ENCODE peak calls at places on chromosomes 16 and 17, in eight cellular contexts. P, N, G, Z, J, L, O and Q are unnamed samples. For H3K36me3, the result is how much of the 10 kb centered on the place peaks cover.

GRCh38 chr16:73231969-73232554 is 184.1 kb upstream of the ZFHX3 start:
- DNase-seq in P (no peak), N (no peak), G (no peak), Z (no peak), J (no peak), L (no peak), O (no peak), Q (no peak)

GRCh38 chr17:79654350-79654959 is 43.6 kb upstream of the RBFOX3 start:
- DNase-seq in P (no peak), N (no peak), G (no peak), Z (no peak), J (no peak), L (no peak), O (no peak), Q (no peak)

GRCh38 chr17:79793924-79794304 is 3.0 kb downstream of the CBX8 start:
- DNase-seq in P (no peak), N (no peak), G (no peak), Z (no peak), J (peak), L (no peak), O (no peak), Q (no peak)

GRCh38 chr17:81871387-81872120 is 417 bp upstream of the ARHGDIA start:
- DNase-seq in P (peak), N (peak), G (no peak), Z (peak), J (peak), L (peak), O (peak), Q (peak)

GRCh38 chr16:14042706-14043105 is 28.4 kb upstream of the MRTFB start:
- DNase-seq in P (no peak), N (no peak), G (no peak), Z (no peak), J (no peak), L (no peak), O (no peak), Q (no peak)

GRCh38 chr16:9047689-9048301 is 43.6 kb upstream of the HAPSTR1 start:
- DNase-seq in P (peak), N (peak), G (peak), Z (peak), J (peak), L (peak), O (peak), Q (peak)

GRCh38 chr17:77356109-77356689 is 215.4 kb downstream of the SEC14L1 start:
- DNase-seq in P (peak), N (no peak), G (no peak), Z (no peak), J (no peak), L (peak), O (no peak), Q (no peak)

GRCh38 chr17:18004345-18004744 is 31.7 kb downstream of the DRC3 start:
- DNase-seq in P (peak), N (no peak), G (no peak), Z (no peak), J (no peak), L (no peak), O (no peak), Q (no peak)

GRCh38 chr16:52521570-52521969 is 25.4 kb downstream of the TOX3 start:
- DNase-seq in P (no peak), N (no peak), G (no peak), Z (no peak), J (no peak), L (no peak), O (no peak), Q (no peak)

GRCh38 chr16:20851601-20852000 is 45.3 kb downstream of the REXO5 start:
- DNase-seq in P (peak), N (peak), G (no peak), Z (peak), J (peak), L (peak), O (peak), Q (peak)

GRCh38 chr16:78816499-78817441 is 717.3 kb downstream of the WWOX start:
- DNase-seq in P (no peak), N (no peak), G (no peak), Z (no peak), J (no peak), L (no peak), O (no peak), Q (no peak)

GRCh38 chr16:67146523-67147357 is 4.1 kb downstream of the B3GNT9 start:
- DNase-seq in P (no peak), N (no peak), G (no peak), Z (no peak), J (no peak), L (no peak), O (no peak), Q (no peak)

GRCh38 chr17:17109896-17110295 is 67.6 kb downstream of the MPRIP start:
- DNase-seq in P (no peak), N (peak), G (no peak), Z (no peak), J (no peak), L (no peak), O (peak), Q (no peak)

GRCh38 chr16:20944861-20945390 is 44.4 kb downstream of the LYRM1 start:
- DNase-seq in P (peak), N (no peak), G (no peak), Z (no peak), J (no peak), L (peak), O (no peak), Q (no peak)

GRCh38 chr17:31832748-31833147 is 26.3 kb downstream of the COPRS start:
- DNase-seq in P (no peak), N (no peak), G (no peak), Z (no peak), J (no peak), L (no peak), O (no peak), Q (no peak)

GRCh38 chr17:78179372-78179771 is 7.5 kb downstream of the TK1 start:
- DNase-seq in P (peak), N (no peak), G (no peak), Z (peak), J (no peak), L (peak), O (peak), Q (no peak)

GRCh38 chr16:46496701-46497100 is 124.5 kb downstream of the SHCBP1 start:
- DNase-seq in P (no peak), N (no peak), G (no peak), Z (no peak), J (no peak), L (no peak), O (no peak), Q (no peak)

GRCh38 chr17:41907185-41907556 is 11.6 kb downstream of the ACLY start:
- DNase-seq in P (peak), N (no peak), G (no peak), Z (no peak), J (no peak), L (peak), O (no peak), Q (no peak)

GRCh38 chr16:80718480-80719220 is 85.7 kb downstream of the CDYL2 start:
- DNase-seq in P (peak), N (no peak), G (no peak), Z (no peak), J (peak), L (peak), O (peak), Q (peak)

DNA sequence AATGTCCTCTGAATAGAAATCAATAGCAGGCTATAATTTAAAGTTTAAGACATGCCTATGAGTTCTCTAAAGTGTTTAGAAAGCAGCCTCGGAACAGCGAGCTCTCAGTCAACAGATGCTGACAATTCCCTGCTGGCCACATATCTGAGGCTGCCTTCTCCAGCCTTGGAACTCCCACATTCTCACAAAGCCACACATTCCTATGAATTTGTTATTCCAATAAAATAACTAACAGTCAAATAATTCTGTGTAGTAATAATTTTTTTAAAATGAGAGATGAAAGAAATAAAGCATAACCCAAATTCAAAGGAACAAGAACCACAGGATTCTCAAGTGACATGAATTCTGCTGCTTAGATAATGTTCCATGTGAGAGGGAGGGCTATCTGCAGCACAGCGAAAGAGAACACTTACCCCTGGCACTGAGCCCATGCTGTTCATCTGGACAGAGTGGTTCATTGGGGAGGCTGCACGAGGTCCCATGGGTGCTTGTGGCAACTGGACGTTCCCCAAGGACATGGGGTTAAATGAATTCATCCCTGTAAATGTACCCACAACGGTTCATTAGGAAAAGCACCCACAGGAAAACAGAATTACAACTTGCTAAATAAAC is 56.9 kb upstream of the TRAP1 start:
- DNase-seq in P (no peak), N (no peak), G (no peak), Z (no peak), J (no peak), L (peak), O (no peak), Q (no peak)
- H3K36me3 ChIP-seq in P (under half), N (half or more), G (half or more), Z (half or more), J (half or more), L (under half), O (under half), Q (under half)

DNA sequence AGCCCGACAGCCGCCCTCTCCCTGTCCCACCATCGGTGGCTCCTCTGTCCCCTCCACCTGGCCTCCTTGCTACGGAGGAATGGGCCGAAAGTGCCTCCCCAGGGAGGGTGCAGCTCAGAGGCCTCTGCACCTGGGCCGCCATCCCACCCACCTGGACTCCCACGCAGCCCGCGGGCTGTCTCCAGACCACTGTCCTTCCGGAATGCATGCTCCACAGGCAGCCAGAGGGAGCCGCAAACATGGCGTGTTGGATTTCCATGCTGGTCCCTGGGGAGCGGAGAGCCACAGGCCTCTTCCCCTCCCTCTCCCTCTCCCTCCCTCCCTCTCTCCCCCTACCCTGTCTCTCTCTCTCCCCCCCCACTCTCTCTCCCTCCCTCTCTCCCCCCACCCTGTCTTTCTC is 3.0 kb downstream of the SSTR5 start:
- DNase-seq in P (no peak), N (no peak), G (no peak), Z (no peak), J (no peak), L (no peak), O (no peak), Q (no peak)
- H3K4me3 ChIP-seq in P (no peak), N (no peak), G (no peak), Z (no peak), J (no peak), L (no peak), O (no peak), Q (no peak)

DNA sequence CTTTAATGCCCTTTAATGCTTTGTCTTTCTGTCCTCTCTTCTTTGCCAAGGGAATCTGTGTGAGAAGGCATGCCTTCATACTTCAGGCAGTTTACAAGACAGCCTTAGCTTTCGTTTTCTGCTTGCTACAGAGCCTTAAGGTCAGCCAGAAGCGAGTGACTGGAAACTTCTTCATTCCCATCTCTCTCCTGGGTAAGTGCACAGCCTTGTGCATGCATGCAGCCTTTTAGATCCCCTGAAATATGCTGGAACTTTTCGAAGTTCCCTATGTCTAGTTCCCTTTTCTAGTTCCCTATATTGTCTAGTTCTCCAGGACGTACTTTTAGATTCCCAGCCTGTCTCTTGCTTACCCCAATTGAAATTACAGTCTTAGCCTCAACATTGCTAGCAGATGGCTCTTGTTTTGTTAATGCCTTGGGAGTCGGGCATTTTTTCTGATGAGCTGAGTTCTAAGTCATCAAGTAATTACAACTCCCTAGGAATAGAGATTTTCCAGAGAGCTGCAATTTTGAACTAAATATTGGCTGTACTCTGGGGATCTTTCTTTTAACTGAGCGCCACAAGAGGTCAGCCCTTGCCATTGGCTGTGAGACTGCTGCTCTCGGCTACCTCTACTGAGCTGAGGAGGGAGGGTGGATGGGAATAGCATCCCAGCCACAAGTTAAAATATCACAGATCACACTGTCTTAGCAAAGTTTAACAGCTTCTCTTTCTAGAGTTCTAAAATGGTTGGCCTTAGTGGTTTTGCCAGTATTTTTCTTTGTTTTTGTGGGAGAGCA is 22.7 kb upstream of the PPM1D start:
- DNase-seq in P (peak), N (no peak), G (no peak), Z (no peak), J (no peak), L (peak), O (no peak), Q (no peak)
- TF ChIP-seq CTCF in P (peak), N (peak), G (peak), Z (peak), J (peak), L (no peak), O (no peak), Q (no peak)

GRCh38 chr17:44409309-44410028 is 20.0 kb upstream of the ITGA2B start:
- DNase-seq in P (peak), N (no peak), G (no peak), Z (no peak), J (no peak), L (no peak), O (no peak), Q (no peak)

GRCh38 chr17:44416558-44417289 is 27.3 kb upstream of the ITGA2B start:
- DNase-seq in P (no peak), N (no peak), G (no peak), Z (no peak), J (no peak), L (no peak), O (no peak), Q (no peak)

GRCh38 chr17:44417553-44417952 is 28.1 kb upstream of the ITGA2B start:
- DNase-seq in P (peak), N (no peak), G (no peak), Z (no peak), J (no peak), L (peak), O (peak), Q (peak)

GRCh38 chr17:44408786-44409185 is 19.3 kb upstream of the ITGA2B start:
- DNase-seq in P (no peak), N (no peak), G (no peak), Z (no peak), J (no peak), L (no peak), O (no peak), Q (no peak)

GRCh38 chr17:44414394-44415155 is 25.1 kb upstream of the ITGA2B start:
- DNase-seq in P (no peak), N (no peak), G (no peak), Z (no peak), J (no peak), L (no peak), O (no peak), Q (no peak)
- H3K36me3 ChIP-seq in P (under half), N (under half), G (under half), Z (under half), J (under half), L (under half), O (under half), Q (under half)

DNA sequence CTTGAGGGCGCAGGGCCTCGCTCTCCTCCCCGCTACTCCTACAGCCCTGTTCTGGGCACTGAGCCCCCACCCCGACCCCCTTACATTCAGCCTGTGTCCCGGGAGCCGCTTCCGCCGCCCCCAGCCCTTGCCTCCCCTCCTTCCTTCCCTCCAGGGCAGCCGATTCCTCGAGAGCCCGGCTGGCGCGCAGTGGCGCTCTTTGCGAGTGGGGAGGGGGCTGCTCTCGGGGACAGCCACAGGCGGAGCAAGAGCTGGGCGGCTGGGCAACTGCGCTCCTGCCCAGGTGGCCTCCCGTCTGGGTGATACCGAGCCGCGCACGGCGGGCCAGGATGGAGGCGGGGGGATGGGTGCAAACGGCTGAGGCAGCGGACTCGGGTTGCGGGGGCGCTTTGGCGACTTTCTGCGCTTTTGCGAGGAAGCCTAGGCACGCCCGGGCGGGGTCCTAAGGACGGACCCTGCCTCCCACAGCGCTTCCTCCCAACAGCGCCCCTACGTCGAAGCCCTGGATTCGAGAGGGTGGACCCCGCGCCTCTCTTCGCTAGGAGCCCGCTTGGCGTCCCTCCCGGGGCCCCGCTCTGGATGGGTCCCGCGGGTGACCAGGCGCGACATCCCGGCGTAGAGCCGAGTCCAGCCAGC is 1.3 kb downstream of the MMP15 start:
- DNase-seq in P (no peak), N (peak), G (no peak), Z (no peak), J (peak), L (peak), O (no peak), Q (no peak)
- H3K4me3 ChIP-seq in P (peak), N (peak), G (peak), Z (peak), J (peak), L (peak), O (peak), Q (peak)

GRCh38 chr17:50798424-50799344 is 31.4 kb upstream of the ANKRD40CL start:
- DNase-seq in P (no peak), N (no peak), G (no peak), Z (no peak), J (no peak), L (no peak), O (no peak), Q (no peak)
- TF ChIP-seq CTCF in P (no peak), N (no peak), G (no peak), Z (no peak), J (no peak), L (no peak), O (no peak), Q (no peak)

GRCh38 chr16:16086653-16087446 is 136.4 kb downstream of the ABCC6 start:
- DNase-seq in P (no peak), N (no peak), G (no peak), Z (no peak), J (no peak), L (no peak), O (no peak), Q (no peak)
- H3K36me3 ChIP-seq in P (under half), N (half or more), G (half or more), Z (half or more), J (under half), L (under half), O (under half), Q (under half)

GRCh38 chr16:48247311-48247710 is at the start of gene ABCC11:
- DNase-seq in P (no peak), N (no peak), G (no peak), Z (no peak), J (no peak), L (no peak), O (no peak), Q (no peak)
- H3K4me3 ChIP-seq in P (peak), N (no peak), G (no peak), Z (peak), J (no peak), L (no peak), O (peak), Q (no peak)